ENCODE peak calls at places on chromosome 15, in five cellular contexts. X is GM23248, T is hepatocyte, Z is HCT116, V is GM23338. E is an unnamed sample.

GRCh38 chr15:101145362-101145761 is 106.5 kb downstream of the CHSY1 start:
- DNase-seq in Z (no peak), V (peak; percentile 1), T (no peak), X (no peak), E (no peak)

GRCh38 chr15:34318277-34319079 is 19.1 kb downstream of the SLC12A6 start:
- DNase-seq in T (peak; percentile 82), X (peak; percentile 88), Z (peak; percentile 50), V (peak; percentile 76), E (peak; percentile 63)

GRCh38 chr15:63984331-63984730 is 62.0 kb downstream of the DAPK2 start:
- DNase-seq in V (no peak), X (no peak), Z (no peak), T (no peak), E (no peak)

GRCh38 chr15:29670945-29671307 is 151.3 kb downstream of the TJP1 start:
- DNase-seq in X (peak; percentile 89), T (peak; percentile 68), V (no peak), Z (no peak), E (peak; percentile 99)

GRCh38 chr15:82959423-82959822 is 6.9 kb upstream of the HOMER2 start:
- DNase-seq in V (no peak), T (no peak), X (no peak), Z (no peak), E (no peak)

GRCh38 chr15:45611305-45611704 is 23.5 kb upstream of the SQOR start:
- DNase-seq in T (peak; percentile 33), X (peak; percentile 55), V (peak; percentile 67), Z (no peak), E (peak; percentile 56)

GRCh38 chr15:69064649-69065048 is 50.2 kb downstream of the NOX5 start:
- DNase-seq in T (no peak), X (no peak), V (peak; percentile 50), Z (no peak), E (no peak)

GRCh38 chr15:76711351-76711827 is 193.8 kb downstream of the SCAPER start:
- DNase-seq in X (no peak), Z (no peak), T (no peak), V (no peak), E (no peak)

GRCh38 chr15:40762919-40763800 is 708 bp upstream of the GCHFR start:
- DNase-seq in T (peak; percentile 74), V (peak; percentile 73), X (peak; percentile 56), Z (no peak), E (peak; percentile 75)

GRCh38 chr15:76024021-76024768 is 12.0 kb upstream of the NRG4 start:
- DNase-seq in X (no peak), Z (no peak), V (no peak), T (peak; percentile 16), E (no peak)

GRCh38 chr15:25620466-25620865 is 181.6 kb upstream of the UBE3A start:
- DNase-seq in T (no peak), Z (no peak), X (no peak), V (no peak), E (no peak)

GRCh38 chr15:93694038-93694437 is 537.3 kb upstream of the MCTP2 start:
- DNase-seq in T (no peak), X (no peak), Z (no peak), V (no peak), E (no peak)

GRCh38 chr15:77017761-77018720 is 23.1 kb downstream of the PSTPIP1 start:
- DNase-seq in Z (no peak), T (no peak), X (no peak), V (no peak), E (no peak)

GRCh38 chr15:70873232-70874054 is 18.8 kb downstream of the THAP10 start:
- DNase-seq in T (no peak), Z (no peak), V (no peak), X (no peak), E (no peak)

GRCh38 chr15:32970847-32971246 is 223.7 kb downstream of the FMN1 start:
- DNase-seq in Z (no peak), V (no peak), T (no peak), X (no peak), E (no peak)

GRCh38 chr15:42118650-42119531 is 24.5 kb upstream of the PLA2G4D start:
- DNase-seq in T (peak; percentile 49), Z (no peak), X (peak; percentile 12), V (peak; percentile 59), E (peak; percentile 48)

GRCh38 chr15:40793216-40793989 is 13.5 kb upstream of the ZFYVE19 start:
- DNase-seq in X (peak; percentile 93), V (no peak), T (peak; percentile 63), Z (peak; percentile 92), E (peak; percentile 98)

GRCh38 chr15:26521142-26521541 is 251.7 kb downstream of the GABRB3 start:
- DNase-seq in T (no peak), X (no peak), V (no peak), Z (no peak), E (no peak)

GRCh38 chr15:100901296-100901695 is 17.9 kb upstream of the LRRK1 start:
- DNase-seq in V (no peak), T (no peak), Z (no peak), X (no peak), E (no peak)

GRCh38 chr15:45862034-45862433 is 227.2 kb downstream of the SQOR start:
- DNase-seq in X (no peak), T (no peak), V (no peak), Z (no peak), E (no peak)

GRCh38 chr15:73200339-73200738 is 148.1 kb downstream of the NEO1 start:
- DNase-seq in V (no peak), X (no peak), T (no peak), Z (no peak), E (no peak)

GRCh38 chr15:79989682-79990081 is 18.7 kb upstream of the BCL2A1 start:
- DNase-seq in Z (no peak), T (peak; percentile 29), V (no peak), X (peak; percentile 59), E (no peak)

GRCh38 chr15:67076147-67076843 is 10.9 kb downstream of the SMAD3 start:
- DNase-seq in T (no peak), V (no peak), X (peak; percentile 87), Z (peak; percentile 69), E (peak; percentile 81)

GRCh38 chr15:52287114-52287513 is 8.5 kb downstream of the MYO5C start:
- DNase-seq in V (no peak), X (no peak), T (peak; percentile 40), Z (no peak), E (peak; percentile 34)
- H3K9me2 ChIP-seq in V (no peaks in the 10 kb centered on the region), X (no peaks in the 10 kb centered on the region), T (no peaks in the 10 kb centered on the region), Z (no peaks in the 10 kb centered on the region), E (no peaks in the 10 kb centered on the region)

GRCh38 chr15:47801522-47801921 is 84.2 kb downstream of the SEMA6D start:
- DNase-seq in X (no peak), V (no peak), T (no peak), Z (no peak), E (no peak)
- H3K9me2 ChIP-seq in X (no peaks in the 10 kb centered on the region), V (peaks cover 5% of the 10 kb centered on the region), T (no peaks in the 10 kb centered on the region), Z (no peaks in the 10 kb centered on the region), E (no peaks in the 10 kb centered on the region)

DNA sequence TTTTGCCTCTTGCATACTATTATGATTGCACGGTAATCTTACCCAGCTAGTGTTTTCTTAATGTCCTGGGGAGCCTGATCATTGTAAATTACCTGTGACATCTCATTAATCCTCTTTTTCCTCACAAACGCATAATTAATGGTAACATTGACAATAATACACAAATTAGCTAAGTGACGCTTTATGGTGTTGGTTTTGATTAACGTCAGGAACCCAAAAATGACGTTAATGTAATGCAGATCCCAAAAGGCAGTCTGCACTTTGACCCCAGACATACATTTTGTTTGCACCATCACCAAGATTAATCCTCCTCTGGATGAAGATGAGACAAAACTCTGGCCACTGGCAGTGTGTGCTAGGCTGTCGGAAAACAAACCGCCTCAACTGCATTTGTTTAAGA is 84.0 kb upstream of the CDIN1 start:
- DNase-seq in V (no peak), Z (no peak), T (no peak), X (no peak), E (no peak)
- H3K9me2 ChIP-seq in V (no peaks in the 10 kb centered on the region), Z (no peaks in the 10 kb centered on the region), T (no peaks in the 10 kb centered on the region), X (no peaks in the 10 kb centered on the region), E (no peaks in the 10 kb centered on the region)

GRCh38 chr15:57316451-57316850 is 59.9 kb upstream of the CGNL1 start:
- DNase-seq in T (no peak), Z (no peak), X (no peak), V (no peak), E (no peak)
- H3K9me2 ChIP-seq in T (no peaks in the 10 kb centered on the region), Z (no peaks in the 10 kb centered on the region), X (no peaks in the 10 kb centered on the region), V (peaks cover 3% of the 10 kb centered on the region), E (no peaks in the 10 kb centered on the region)